ENCODE peak calls at places on chromosomes 5 and 9, in ten cellular contexts. One of them, this sample, is unnamed.

GRCh38 chr5:136212252-136212721 is 19.3 kb upstream of the SMIM32 start:
- DNase-seq in neural progenitor cell: peak; percentile 73
- DNase-seq in upper lobe of left lung: peak; percentile 36
- DNase-seq in breast epithelium: no peak
- DNase-seq in PC-3: peak; percentile 55
- DNase-seq in Calu3: peak; percentile 73
- DNase-seq in A673: peak; percentile 50
- DNase-seq in WTC11: peak; percentile 77
- DNase-seq in pancreas: peak; percentile 71
- DNase-seq in Caco-2: peak; percentile 70
- DNase-seq in this sample: no peak

GRCh38 chr9:131578778-131579504 is 33.6 kb downstream of the PRRT1B start:
- DNase-seq in neural progenitor cell: no peak
- DNase-seq in upper lobe of left lung: no peak
- DNase-seq in breast epithelium: no peak
- DNase-seq in PC-3: no peak
- DNase-seq in Calu3: no peak
- DNase-seq in A673: no peak
- DNase-seq in WTC11: no peak
- DNase-seq in pancreas: peak; percentile 56
- DNase-seq in Caco-2: no peak
- DNase-seq in this sample: no peak

GRCh38 chr5:167565555-167565954 is 725.9 kb upstream of the WWC1 start:
- DNase-seq in neural progenitor cell: peak; percentile 16
- DNase-seq in upper lobe of left lung: no peak
- DNase-seq in breast epithelium: no peak
- DNase-seq in PC-3: peak; percentile 24
- DNase-seq in Calu3: no peak
- DNase-seq in A673: peak; percentile 59
- DNase-seq in WTC11: no peak
- DNase-seq in pancreas: no peak
- DNase-seq in Caco-2: no peak
- DNase-seq in this sample: no peak

GRCh38 chr5:135329913-135330797 is 68.9 kb downstream of the MACROH2A1 start:
- DNase-seq in neural progenitor cell: no peak
- DNase-seq in upper lobe of left lung: no peak
- DNase-seq in breast epithelium: no peak
- DNase-seq in PC-3: no peak
- DNase-seq in Calu3: no peak
- DNase-seq in A673: no peak
- DNase-seq in WTC11: no peak
- DNase-seq in pancreas: no peak
- DNase-seq in Caco-2: no peak
- DNase-seq in this sample: no peak

GRCh38 chr5:161098516-161098915 is 246.5 kb upstream of the ATP10B start:
- DNase-seq in neural progenitor cell: no peak
- DNase-seq in upper lobe of left lung: no peak
- DNase-seq in breast epithelium: no peak
- DNase-seq in PC-3: no peak
- DNase-seq in Calu3: no peak
- DNase-seq in A673: no peak
- DNase-seq in WTC11: no peak
- DNase-seq in pancreas: no peak
- DNase-seq in Caco-2: no peak
- DNase-seq in this sample: no peak

GRCh38 chr9:123507992-123508391 is 152.0 kb downstream of the CRB2 start:
- DNase-seq in neural progenitor cell: no peak
- DNase-seq in upper lobe of left lung: no peak
- DNase-seq in breast epithelium: no peak
- DNase-seq in PC-3: no peak
- DNase-seq in Calu3: no peak
- DNase-seq in A673: peak; percentile 18
- DNase-seq in WTC11: no peak
- DNase-seq in pancreas: no peak
- DNase-seq in Caco-2: no peak
- DNase-seq in this sample: no peak

GRCh38 chr5:3809455-3809854 is 213.8 kb downstream of the IRX1 start:
- DNase-seq in neural progenitor cell: no peak
- DNase-seq in upper lobe of left lung: no peak
- DNase-seq in breast epithelium: no peak
- DNase-seq in PC-3: no peak
- DNase-seq in Calu3: no peak
- DNase-seq in A673: no peak
- DNase-seq in WTC11: no peak
- DNase-seq in pancreas: no peak
- DNase-seq in Caco-2: no peak
- DNase-seq in this sample: no peak

GRCh38 chr9:6733831-6734230 is 23.9 kb upstream of the KDM4C start:
- DNase-seq in neural progenitor cell: no peak
- DNase-seq in upper lobe of left lung: no peak
- DNase-seq in breast epithelium: no peak
- DNase-seq in PC-3: no peak
- DNase-seq in Calu3: no peak
- DNase-seq in A673: no peak
- DNase-seq in WTC11: no peak
- DNase-seq in pancreas: no peak
- DNase-seq in Caco-2: no peak
- DNase-seq in this sample: no peak

GRCh38 chr5:124979174-124979573 is 232.7 kb upstream of the ZNF608 start:
- DNase-seq in neural progenitor cell: peak; percentile 60
- DNase-seq in upper lobe of left lung: peak; percentile 50
- DNase-seq in breast epithelium: no peak
- DNase-seq in PC-3: peak; percentile 49
- DNase-seq in Calu3: peak; percentile 12
- DNase-seq in A673: no peak
- DNase-seq in WTC11: peak; percentile 26
- DNase-seq in pancreas: no peak
- DNase-seq in Caco-2: peak; percentile 67
- DNase-seq in this sample: no peak

GRCh38 chr9:88414298-88414697 is 26.1 kb downstream of the SPIN1 start:
- DNase-seq in neural progenitor cell: no peak
- DNase-seq in upper lobe of left lung: no peak
- DNase-seq in breast epithelium: no peak
- DNase-seq in PC-3: no peak
- DNase-seq in Calu3: no peak
- DNase-seq in A673: no peak
- DNase-seq in WTC11: no peak
- DNase-seq in pancreas: no peak
- DNase-seq in Caco-2: no peak
- DNase-seq in this sample: no peak

GRCh38 chr9:114737118-114737517 is 55.1 kb upstream of the TEX48 start:
- DNase-seq in neural progenitor cell: no peak
- DNase-seq in upper lobe of left lung: no peak
- DNase-seq in breast epithelium: no peak
- DNase-seq in PC-3: peak; percentile 33
- DNase-seq in Calu3: no peak
- DNase-seq in A673: no peak
- DNase-seq in WTC11: no peak
- DNase-seq in pancreas: no peak
- DNase-seq in Caco-2: peak; percentile 10
- DNase-seq in this sample: no peak

GRCh38 chr5:90994796-90995195 is 388.3 kb downstream of the ARRDC3 start:
- DNase-seq in neural progenitor cell: no peak
- DNase-seq in upper lobe of left lung: no peak
- DNase-seq in breast epithelium: no peak
- DNase-seq in PC-3: no peak
- DNase-seq in Calu3: no peak
- DNase-seq in A673: no peak
- DNase-seq in WTC11: no peak
- DNase-seq in pancreas: no peak
- DNase-seq in Caco-2: no peak
- DNase-seq in this sample: no peak

GRCh38 chr9:37333288-37333687 is 89.2 kb upstream of the GRHPR start:
- DNase-seq in neural progenitor cell: no peak
- DNase-seq in upper lobe of left lung: no peak
- DNase-seq in breast epithelium: no peak
- DNase-seq in PC-3: no peak
- DNase-seq in Calu3: no peak
- DNase-seq in A673: no peak
- DNase-seq in WTC11: no peak
- DNase-seq in pancreas: no peak
- DNase-seq in Caco-2: no peak
- DNase-seq in this sample: no peak
- TF ChIP-seq CTCF in neural progenitor cell: peak; percentile 24
- TF ChIP-seq CTCF in upper lobe of left lung: no peak
- TF ChIP-seq CTCF in breast epithelium: no peak
- TF ChIP-seq CTCF in PC-3: peak; percentile 23
- TF ChIP-seq CTCF in Calu3: no peak
- TF ChIP-seq CTCF in A673: peak; percentile 42
- TF ChIP-seq CTCF in WTC11: no peak
- TF ChIP-seq CTCF in pancreas: no peak
- TF ChIP-seq CTCF in Caco-2: no peak
- TF ChIP-seq CTCF in this sample: no peak

GRCh38 chr5:123371575-123372179 is 51.5 kb downstream of the CEP120 start:
- DNase-seq in neural progenitor cell: peak; percentile 65
- DNase-seq in upper lobe of left lung: peak; percentile 35
- DNase-seq in breast epithelium: no peak
- DNase-seq in PC-3: peak; percentile 42
- DNase-seq in Calu3: peak; percentile 77
- DNase-seq in A673: peak; percentile 63
- DNase-seq in WTC11: peak; percentile 75
- DNase-seq in pancreas: no peak
- DNase-seq in Caco-2: peak; percentile 69
- DNase-seq in this sample: no peak

GRCh38 chr5:123364443-123364842 is 58.8 kb downstream of the CEP120 start:
- DNase-seq in neural progenitor cell: no peak
- DNase-seq in upper lobe of left lung: no peak
- DNase-seq in breast epithelium: no peak
- DNase-seq in PC-3: no peak
- DNase-seq in Calu3: no peak
- DNase-seq in A673: no peak
- DNase-seq in WTC11: no peak
- DNase-seq in pancreas: no peak
- DNase-seq in Caco-2: no peak
- DNase-seq in this sample: no peak

GRCh38 chr5:123365163-123365562 is 58.0 kb downstream of the CEP120 start:
- DNase-seq in neural progenitor cell: no peak
- DNase-seq in upper lobe of left lung: no peak
- DNase-seq in breast epithelium: no peak
- DNase-seq in PC-3: no peak
- DNase-seq in Calu3: no peak
- DNase-seq in A673: no peak
- DNase-seq in WTC11: no peak
- DNase-seq in pancreas: no peak
- DNase-seq in Caco-2: no peak
- DNase-seq in this sample: no peak

GRCh38 chr5:123369371-123369968 is 53.7 kb downstream of the CEP120 start:
- DNase-seq in neural progenitor cell: no peak
- DNase-seq in upper lobe of left lung: no peak
- DNase-seq in breast epithelium: no peak
- DNase-seq in PC-3: no peak
- DNase-seq in Calu3: no peak
- DNase-seq in A673: no peak
- DNase-seq in WTC11: no peak
- DNase-seq in pancreas: no peak
- DNase-seq in Caco-2: no peak
- DNase-seq in this sample: no peak

GRCh38 chr5:123367739-123368138 is 55.5 kb downstream of the CEP120 start:
- DNase-seq in neural progenitor cell: peak; percentile 24
- DNase-seq in upper lobe of left lung: no peak
- DNase-seq in breast epithelium: no peak
- DNase-seq in PC-3: peak; percentile 31
- DNase-seq in Calu3: no peak
- DNase-seq in A673: peak; percentile 37
- DNase-seq in WTC11: no peak
- DNase-seq in pancreas: no peak
- DNase-seq in Caco-2: no peak
- DNase-seq in this sample: no peak
- TF ChIP-seq CTCF in neural progenitor cell: peak; percentile 48
- TF ChIP-seq CTCF in upper lobe of left lung: no peak
- TF ChIP-seq CTCF in breast epithelium: no peak
- TF ChIP-seq CTCF in PC-3: peak; percentile 61
- TF ChIP-seq CTCF in Calu3: peak; percentile 30
- TF ChIP-seq CTCF in A673: peak; percentile 53
- TF ChIP-seq CTCF in WTC11: no peak
- TF ChIP-seq CTCF in pancreas: no peak
- TF ChIP-seq CTCF in Caco-2: no peak
- TF ChIP-seq CTCF in this sample: no peak

GRCh38 chr9:2524601-2525000 is 97.0 kb upstream of the VLDLR start:
- DNase-seq in neural progenitor cell: no peak
- DNase-seq in upper lobe of left lung: no peak
- DNase-seq in breast epithelium: no peak
- DNase-seq in PC-3: no peak
- DNase-seq in Calu3: no peak
- DNase-seq in A673: no peak
- DNase-seq in WTC11: no peak
- DNase-seq in pancreas: no peak
- DNase-seq in Caco-2: no peak
- DNase-seq in this sample: no peak

GRCh38 chr9:2526071-2526862 is 95.3 kb upstream of the VLDLR start:
- DNase-seq in neural progenitor cell: no peak
- DNase-seq in upper lobe of left lung: no peak
- DNase-seq in breast epithelium: no peak
- DNase-seq in PC-3: no peak
- DNase-seq in Calu3: no peak
- DNase-seq in A673: no peak
- DNase-seq in WTC11: no peak
- DNase-seq in pancreas: no peak
- DNase-seq in Caco-2: no peak
- DNase-seq in this sample: no peak

GRCh38 chr9:2523601-2524000 is 98.0 kb upstream of the VLDLR start:
- DNase-seq in neural progenitor cell: no peak
- DNase-seq in upper lobe of left lung: no peak
- DNase-seq in breast epithelium: no peak
- DNase-seq in PC-3: no peak
- DNase-seq in Calu3: no peak
- DNase-seq in A673: no peak
- DNase-seq in WTC11: no peak
- DNase-seq in pancreas: no peak
- DNase-seq in Caco-2: no peak
- DNase-seq in this sample: no peak
- TF ChIP-seq CTCF in neural progenitor cell: no peak
- TF ChIP-seq CTCF in upper lobe of left lung: no peak
- TF ChIP-seq CTCF in breast epithelium: no peak
- TF ChIP-seq CTCF in PC-3: no peak
- TF ChIP-seq CTCF in Calu3: no peak
- TF ChIP-seq CTCF in A673: no peak
- TF ChIP-seq CTCF in WTC11: no peak
- TF ChIP-seq CTCF in pancreas: no peak
- TF ChIP-seq CTCF in Caco-2: no peak
- TF ChIP-seq CTCF in this sample: no peak

DNA sequence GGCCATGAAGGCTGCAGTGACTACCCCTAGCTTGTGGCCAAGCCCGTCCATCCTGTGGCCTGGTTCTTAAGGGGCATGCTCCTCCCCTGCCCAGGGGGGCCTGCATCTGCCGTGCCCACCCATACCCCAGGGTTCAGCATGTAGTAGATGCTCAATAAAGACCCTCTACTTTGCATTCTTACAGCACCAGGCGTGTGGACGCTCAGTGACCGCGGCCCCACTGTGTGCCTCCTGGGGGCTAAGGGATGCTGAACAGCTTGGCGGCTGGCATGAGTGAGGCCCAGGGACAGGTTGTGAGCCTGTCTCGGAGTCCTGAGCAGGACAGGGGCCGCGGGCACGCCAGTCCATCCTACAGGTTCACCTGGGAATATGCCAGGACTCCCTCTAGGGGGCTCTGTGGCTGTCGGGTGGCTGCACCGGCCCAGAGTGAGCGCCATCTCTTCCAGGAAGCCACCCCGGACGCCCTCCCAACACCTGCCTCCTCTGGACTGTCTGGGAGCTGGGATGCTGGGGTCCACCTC is 9.1 kb downstream of the NOTCH1 start:
- DNase-seq in neural progenitor cell: no peak
- DNase-seq in upper lobe of left lung: no peak
- DNase-seq in breast epithelium: no peak
- DNase-seq in PC-3: no peak
- DNase-seq in Calu3: no peak
- DNase-seq in A673: no peak
- DNase-seq in WTC11: no peak
- DNase-seq in pancreas: no peak
- DNase-seq in Caco-2: no peak
- DNase-seq in this sample: no peak
- TF ChIP-seq CTCF in neural progenitor cell: peak; percentile 16
- TF ChIP-seq CTCF in upper lobe of left lung: no peak
- TF ChIP-seq CTCF in breast epithelium: no peak
- TF ChIP-seq CTCF in PC-3: peak; percentile 23
- TF ChIP-seq CTCF in Calu3: no peak
- TF ChIP-seq CTCF in A673: no peak
- TF ChIP-seq CTCF in WTC11: no peak
- TF ChIP-seq CTCF in pancreas: no peak
- TF ChIP-seq CTCF in Caco-2: no peak
- TF ChIP-seq CTCF in this sample: no peak